ENCODE peak calls at places on chromosomes 4 and X, in five cellular contexts. V, T, L, H and F are unnamed samples.

GRCh38 chrX:136810493-136810892 is 29.8 kb upstream of the ARHGEF6 start:
- ATAC-seq in V (no peak), T (no peak), L (peak), H (no peak), F (no peak)

GRCh38 chr4:183987529-183987946 is 82.4 kb downstream of the STOX2 start:
- ATAC-seq in V (peak), T (peak), L (no peak), H (peak), F (peak)

GRCh38 chrX:18542897-18543296 is 117.5 kb downstream of the CDKL5 start:
- ATAC-seq in V (peak), T (no peak), L (no peak), H (peak), F (no peak)

GRCh38 chr4:20260821-20261220 is 9.1 kb downstream of the SLIT2 start:
- ATAC-seq in V (no peak), T (no peak), L (no peak), H (no peak), F (no peak)

GRCh38 chr4:148007303-148007702 is 275.4 kb downstream of the ARHGAP10 start:
- ATAC-seq in V (peak), T (no peak), L (no peak), H (peak), F (peak)

GRCh38 chr4:41207330-41207831 is 7.0 kb downstream of the APBB2 start:
- ATAC-seq in V (peak), T (no peak), L (peak), H (peak), F (no peak)

GRCh38 chrX:7059214-7059838 is 88.2 kb upstream of the STS start:
- ATAC-seq in V (no peak), T (no peak), L (peak), H (no peak), F (no peak)

GRCh38 chrX:107716045-107716684 is 59.4 kb downstream of the TSC22D3 start:
- ATAC-seq in V (no peak), T (peak), L (no peak), H (peak), F (peak)

GRCh38 chrX:41110801-41111625 is 25.8 kb downstream of the USP9X start:
- ATAC-seq in V (no peak), T (peak), L (no peak), H (peak), F (no peak)

GRCh38 chr4:68780232-68780631 is 35.6 kb upstream of the UGT2B10 start:
- ATAC-seq in V (no peak), T (no peak), L (no peak), H (no peak), F (no peak)

GRCh38 chr4:48275247-48275646 is 5.6 kb upstream of the TEC start:
- ATAC-seq in V (no peak), T (peak), L (peak), H (peak), F (peak)

GRCh38 chr4:3654036-3654807 is 112.0 kb upstream of the ADRA2C start:
- ATAC-seq in V (no peak), T (no peak), L (no peak), H (no peak), F (no peak)

GRCh38 chr4:70392057-70392776 is 5.5 kb upstream of the OPRPN start:
- ATAC-seq in V (no peak), T (no peak), L (no peak), H (no peak), F (no peak)

GRCh38 chr4:1109332-1109731 is 4.0 kb downstream of the RNF212 start:
- ATAC-seq in V (no peak), T (no peak), L (no peak), H (no peak), F (no peak)

GRCh38 chrX:44228621-44229020 is 114.9 kb downstream of the EFHC2 start:
- ATAC-seq in V (peak), T (no peak), L (no peak), H (no peak), F (no peak)

GRCh38 chr4:105560488-105560887 is 8.1 kb downstream of the ARHGEF38 start:
- ATAC-seq in V (no peak), T (no peak), L (no peak), H (no peak), F (no peak)

GRCh38 chr4:121709766-121710405 is 13.1 kb upstream of the ANXA5 start:
- ATAC-seq in V (no peak), T (no peak), L (no peak), H (no peak), F (no peak)

GRCh38 chr4:139951051-139951450 is 202.9 kb downstream of the MAML3 start:
- ATAC-seq in V (peak), T (no peak), L (peak), H (peak), F (peak)

GRCh38 chr4:122552898-122553297 is 68.0 kb downstream of the IL21 start:
- ATAC-seq in V (no peak), T (no peak), L (peak), H (no peak), F (no peak)

GRCh38 chr4:148436512-148436911 is 5.7 kb downstream of the NR3C2 start:
- ATAC-seq in V (no peak), T (no peak), L (no peak), H (peak), F (no peak)

GRCh38 chr4:56958111-56958517 is 19.3 kb downstream of the NOA1 start:
- ATAC-seq in V (peak), T (no peak), L (no peak), H (peak), F (peak)

GRCh38 chr4:156328882-156329281 is 375.2 kb upstream of the CTSO start:
- ATAC-seq in V (no peak), T (no peak), L (no peak), H (no peak), F (no peak)

GRCh38 chr4:165537028-165537648 is 158.3 kb downstream of the CPE start:
- ATAC-seq in V (peak), T (peak), L (no peak), H (peak), F (peak)

GRCh38 chrX:69309074-69309792 is 144.0 kb upstream of the PJA1 start:
- ATAC-seq in V (no peak), T (no peak), L (no peak), H (no peak), F (peak)

GRCh38 chr4:173500841-173501591 is 29.0 kb downstream of the HAND2 start:
- ATAC-seq in V (no peak), T (peak), L (no peak), H (no peak), F (no peak)

GRCh38 chr4:156346959-156347385 is 393.3 kb upstream of the CTSO start:
- ATAC-seq in V (no peak), T (peak), L (no peak), H (no peak), F (no peak)

GRCh38 chr4:97153042-97153441 is 990.2 kb downstream of the STPG2 start:
- ATAC-seq in V (no peak), T (peak), L (no peak), H (no peak), F (no peak)

GRCh38 chrX:9379697-9380551 is 84.9 kb upstream of the TBL1X start:
- ATAC-seq in V (no peak), T (no peak), L (no peak), H (no peak), F (peak)

GRCh38 chr4:114226968-114227760 is 247.7 kb upstream of the ARSJ start:
- ATAC-seq in V (no peak), T (no peak), L (no peak), H (no peak), F (no peak)